ENCODE peak calls at places on chromosomes 7 and 10, in six cellular contexts. M is prostate gland; U is transverse colon; O is colonic mucosa; P is Caco-2; G is CD4-positive, CD25-positive, alpha-beta regulatory T cell. K is an unnamed sample.
A peak's percentile ranks its signal among the peaks of the same experiment; 100 is the strongest.

GRCh38 chr7:6658618-6659345 is 21.7 kb downstream of the ZNF316 start:
- DNase-seq in O (no peak), M (no peak), P (no peak), U (no peak), G (no peak), K (no peak)

GRCh38 chr7:22397981-22398380 is 41.0 kb upstream of the RAPGEF5 start:
- DNase-seq in M (no peak), P (no peak), U (no peak), G (no peak), O (no peak), K (no peak)

GRCh38 chr10:38093816-38094157 is 350 bp upstream of the ZNF37A start:
- DNase-seq in M (no peak), U (no peak), O (no peak), P (no peak), G (no peak), K (no peak)

GRCh38 chr10:93299606-93300353 is 182.4 kb downstream of the MYOF start:
- DNase-seq in M (no peak), U (no peak), P (peak; percentile 32), O (no peak), G (no peak), K (no peak)

GRCh38 chr10:19421664-19422063 is 373.1 kb downstream of the MALRD1 start:
- DNase-seq in P (no peak), O (no peak), G (no peak), U (no peak), M (no peak), K (no peak)

GRCh38 chr10:17479822-17480221 is 25.4 kb upstream of the ST8SIA6 start:
- DNase-seq in P (no peak), G (no peak), M (no peak), O (no peak), U (no peak), K (no peak)

GRCh38 chr7:23261843-23262452 is 15.4 kb downstream of the GPNMB start:
- DNase-seq in U (peak; percentile 52), O (peak; percentile 45), P (peak; percentile 77), M (no peak), G (peak; percentile 21), K (peak; percentile 60)

GRCh38 chr7:116953372-116953726 is at the start of gene ST7:
- DNase-seq in U (peak; percentile 64), P (peak; percentile 74), O (peak; percentile 58), G (peak; percentile 49), M (peak; percentile 53), K (peak; percentile 65)

GRCh38 chr10:4519691-4520402 is 306.2 kb upstream of the AKR1E2 start:
- DNase-seq in M (no peak), U (no peak), P (no peak), G (no peak), O (no peak), K (no peak)

GRCh38 chr10:22665329-22665728 is 49.0 kb downstream of the PIP4K2A start:
- DNase-seq in G (no peak), U (no peak), O (no peak), P (no peak), M (no peak), K (no peak)
- H3K4me1 ChIP-seq in G (peaks cover 85% of the 10 kb centered on the region), U (no peaks in the 10 kb centered on the region), O (no peaks in the 10 kb centered on the region), P (peaks cover 34% of the 10 kb centered on the region), M (no peaks in the 10 kb centered on the region), K (peaks cover 10% of the 10 kb centered on the region)

DNA sequence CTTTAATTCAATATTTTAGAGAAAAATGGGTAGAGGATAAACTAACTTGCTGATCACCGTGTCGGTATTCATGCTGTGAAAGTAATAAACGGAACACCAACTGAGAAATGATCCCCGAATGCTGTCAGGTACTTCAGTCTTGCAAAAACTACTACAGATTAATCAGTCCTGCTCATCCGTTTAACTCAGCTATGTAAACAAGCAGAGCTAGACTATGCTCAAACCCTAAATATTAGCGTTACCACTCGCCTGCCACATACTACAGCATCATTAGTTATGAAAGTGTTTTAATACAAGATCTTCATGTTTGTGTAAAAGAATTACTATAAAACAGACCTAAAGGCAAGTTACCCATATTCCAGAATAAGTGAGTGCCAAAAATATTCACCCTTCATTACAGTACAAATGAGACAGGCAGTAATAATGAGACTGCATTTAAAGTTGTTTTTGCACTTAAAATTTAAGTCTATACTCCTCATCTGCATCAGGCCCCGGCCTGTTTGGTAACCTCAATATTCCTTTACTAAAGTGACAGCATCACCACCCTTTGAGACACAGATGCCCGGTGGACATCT is 952 bp downstream of the DNMBP start:
- DNase-seq in G (no peak), M (no peak), U (no peak), P (no peak), O (no peak), K (no peak)
- H3K4me1 ChIP-seq in G (peaks cover 18% of the 10 kb centered on the region), M (no peaks in the 10 kb centered on the region), U (peaks cover 38% of the 10 kb centered on the region), P (peaks cover 28% of the 10 kb centered on the region), O (peaks cover 10% of the 10 kb centered on the region), K (peaks cover 16% of the 10 kb centered on the region)

GRCh38 chr10:79102056-79102874 is 33.5 kb downstream of the ZMIZ1 start:
- DNase-seq in O (peak; percentile 67), G (no peak), U (peak; percentile 64), P (no peak), M (peak; percentile 37), K (peak; percentile 49)
- H3K4me1 ChIP-seq in O (peaks cover 30% of the 10 kb centered on the region), G (peaks cover 15% of the 10 kb centered on the region), U (peaks cover 74% of the 10 kb centered on the region), P (peaks cover 19% of the 10 kb centered on the region), M (peaks cover 32% of the 10 kb centered on the region), K (peaks cover 95% of the 10 kb centered on the region)

DNA sequence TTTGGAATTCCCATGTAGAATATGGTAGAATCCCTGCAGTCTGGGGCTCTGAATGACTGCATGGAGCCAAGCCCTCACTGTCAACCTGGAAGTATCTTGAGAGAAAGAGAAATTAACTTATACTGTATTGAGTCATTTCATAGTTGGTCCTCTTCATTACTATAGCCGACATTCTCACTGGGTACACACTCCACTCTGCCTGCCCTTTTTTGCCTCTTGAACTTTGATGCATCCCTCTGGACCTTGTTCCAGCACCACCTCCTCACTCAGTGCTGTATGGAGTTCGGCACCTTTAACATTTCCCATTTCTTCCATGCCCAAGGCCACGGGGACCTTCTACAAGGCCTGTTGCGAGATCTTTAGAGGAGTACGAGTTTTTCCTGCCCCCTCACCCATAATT is 4.6 kb upstream of the ARHGAP22 start:
- DNase-seq in U (no peak), G (no peak), P (no peak), M (no peak), O (peak; percentile 2), K (no peak)
- H3K4me1 ChIP-seq in U (peaks cover 12% of the 10 kb centered on the region), G (no peaks in the 10 kb centered on the region), P (peaks cover 2% of the 10 kb centered on the region), M (no peaks in the 10 kb centered on the region), O (peaks cover 4% of the 10 kb centered on the region), K (peaks cover 8% of the 10 kb centered on the region)

GRCh38 chr10:24254180-24254579 is 45.2 kb downstream of the KIAA1217 start:
- DNase-seq in G (no peak), P (no peak), O (no peak), U (no peak), M (no peak), K (no peak)

GRCh38 chr10:24255115-24255895 is 46.4 kb downstream of the KIAA1217 start:
- DNase-seq in O (no peak), M (peak; percentile 39), P (no peak), U (no peak), G (no peak), K (no peak)

GRCh38 chr10:24257588-24257987 is 48.6 kb downstream of the KIAA1217 start:
- DNase-seq in G (no peak), U (no peak), P (no peak), O (no peak), M (no peak), K (no peak)

GRCh38 chr10:24255907-24256306 is 47.0 kb downstream of the KIAA1217 start:
- DNase-seq in O (no peak), P (no peak), U (no peak), G (no peak), M (peak; percentile 91), K (no peak)

DNA sequence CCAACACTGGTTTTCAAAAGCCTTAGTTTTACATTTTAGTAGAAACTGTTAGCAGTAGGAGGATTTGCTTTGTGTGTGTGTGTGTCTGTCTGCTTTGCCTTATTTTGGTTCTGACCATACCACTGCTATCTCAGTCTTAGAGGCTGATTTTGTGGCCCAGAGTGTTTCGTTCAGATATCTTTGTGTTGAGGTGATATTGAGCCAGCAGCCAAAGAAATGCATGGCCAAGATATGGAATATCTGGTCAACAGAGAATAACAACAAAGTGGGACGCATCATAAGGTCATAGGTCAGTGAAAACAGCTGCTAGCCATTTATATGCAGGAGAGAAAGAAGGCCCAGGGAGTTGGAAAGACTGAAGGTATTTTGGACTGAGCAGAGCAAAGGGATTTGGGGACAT is 47.7 kb downstream of the KIAA1217 start:
- DNase-seq in M (no peak), P (no peak), U (no peak), O (no peak), G (no peak), K (no peak)
- H3K4me1 ChIP-seq in M (peaks cover 18% of the 10 kb centered on the region), P (peaks cover 44% of the 10 kb centered on the region), U (no peaks in the 10 kb centered on the region), O (no peaks in the 10 kb centered on the region), G (no peaks in the 10 kb centered on the region), K (peaks cover 30% of the 10 kb centered on the region)

GRCh38 chr10:89283174-89283987 is 18.5 kb upstream of the IFIT2 start:
- DNase-seq in M (no peak), G (no peak), P (no peak), O (no peak), U (no peak), K (no peak)

GRCh38 chr10:89281606-89282395 is 20.0 kb upstream of the IFIT2 start:
- DNase-seq in G (no peak), U (no peak), O (no peak), M (no peak), P (no peak), K (no peak)

GRCh38 chr10:89279449-89279869 is 22.4 kb upstream of the IFIT2 start:
- DNase-seq in G (no peak), U (no peak), M (no peak), P (no peak), O (no peak), K (peak; percentile 22)

GRCh38 chr10:89278034-89278535 is 23.8 kb upstream of the IFIT2 start:
- DNase-seq in P (peak; percentile 33), G (no peak), M (peak; percentile 62), O (peak; percentile 40), U (no peak), K (peak; percentile 84)

GRCh38 chr10:89280501-89280900 is 21.3 kb upstream of the IFIT2 start:
- DNase-seq in O (no peak), U (no peak), M (no peak), G (no peak), P (no peak), K (no peak)
- H3K4me1 ChIP-seq in O (no peaks in the 10 kb centered on the region), U (peaks cover 13% of the 10 kb centered on the region), M (peaks cover 7% of the 10 kb centered on the region), G (no peaks in the 10 kb centered on the region), P (peaks cover 11% of the 10 kb centered on the region), K (peaks cover 33% of the 10 kb centered on the region)

GRCh38 chr10:6048281-6049030 is 13.7 kb downstream of the IL2RA start:
- DNase-seq in U (no peak), M (no peak), P (no peak), O (peak; percentile 7), G (no peak), K (no peak)
- H3K4me1 ChIP-seq in U (no peaks in the 10 kb centered on the region), M (no peaks in the 10 kb centered on the region), P (no peaks in the 10 kb centered on the region), O (no peaks in the 10 kb centered on the region), G (peaks cover 99% of the 10 kb centered on the region), K (no peaks in the 10 kb centered on the region)

K was measured in body of pancreas.